ENCODE peak calls at places on chromosomes 4 and X, in five cellular contexts. D is HCT116, G is heart left ventricle, W is pancreas, X is tibial artery. P is an unnamed sample.
A peak's percentile ranks its signal among the peaks of the same experiment; 100 is the strongest.

GRCh38 chrX:68504237-68504636 is 5.4 kb downstream of the YIPF6 start:
- DNase-seq in X (no peak), G (no peak), D (no peak), W (no peak), P (no peak)

GRCh38 chr4:66929748-66930147 is 615.6 kb downstream of the CENPC start:
- DNase-seq in G (no peak), D (no peak), X (no peak), W (no peak), P (no peak)

GRCh38 chr4:89204624-89205023 is 93.3 kb downstream of the TIGD2 start:
- DNase-seq in W (no peak), D (no peak), G (no peak), X (no peak), P (no peak)

GRCh38 chr4:96654045-96654444 is 814.2 kb downstream of the PDHA2 start:
- DNase-seq in D (no peak), X (no peak), W (no peak), G (no peak), P (no peak)

GRCh38 chr4:140626982-140627381 is 58.2 kb upstream of the UCP1 start:
- DNase-seq in G (no peak), D (no peak), X (no peak), W (no peak), P (no peak)

GRCh38 chr4:71210831-71211230 is 128.0 kb upstream of the SLC4A4 start:
- DNase-seq in D (no peak), W (no peak), X (no peak), G (no peak), P (no peak)

GRCh38 chrX:155966876-155967275 is 30.6 kb upstream of the IL9R start:
- DNase-seq in X (no peak), G (no peak), W (no peak), D (peak; percentile 38), P (no peak)

GRCh38 chr4:122619583-122619982 is 1.3 kb downstream of the IL21 start:
- DNase-seq in G (no peak), W (no peak), X (no peak), D (no peak), P (no peak)

GRCh38 chr4:72489267-72489666 is 79.8 kb downstream of the ADAMTS3 start:
- DNase-seq in G (no peak), D (no peak), X (no peak), W (no peak), P (no peak)

GRCh38 chr4:164956766-164957643 is 20.5 kb downstream of the TRIM61 start:
- DNase-seq in G (peak; percentile 61), D (no peak), W (peak; percentile 85), X (peak; percentile 45), P (peak; percentile 67)
- H3K27ac ChIP-seq in G (no peak overlapping the region), D (no peak overlapping the region), W (no peak overlapping the region), X (peak overlapping the region; percentile 52), P (peak overlapping the region; percentile 5)

DNA sequence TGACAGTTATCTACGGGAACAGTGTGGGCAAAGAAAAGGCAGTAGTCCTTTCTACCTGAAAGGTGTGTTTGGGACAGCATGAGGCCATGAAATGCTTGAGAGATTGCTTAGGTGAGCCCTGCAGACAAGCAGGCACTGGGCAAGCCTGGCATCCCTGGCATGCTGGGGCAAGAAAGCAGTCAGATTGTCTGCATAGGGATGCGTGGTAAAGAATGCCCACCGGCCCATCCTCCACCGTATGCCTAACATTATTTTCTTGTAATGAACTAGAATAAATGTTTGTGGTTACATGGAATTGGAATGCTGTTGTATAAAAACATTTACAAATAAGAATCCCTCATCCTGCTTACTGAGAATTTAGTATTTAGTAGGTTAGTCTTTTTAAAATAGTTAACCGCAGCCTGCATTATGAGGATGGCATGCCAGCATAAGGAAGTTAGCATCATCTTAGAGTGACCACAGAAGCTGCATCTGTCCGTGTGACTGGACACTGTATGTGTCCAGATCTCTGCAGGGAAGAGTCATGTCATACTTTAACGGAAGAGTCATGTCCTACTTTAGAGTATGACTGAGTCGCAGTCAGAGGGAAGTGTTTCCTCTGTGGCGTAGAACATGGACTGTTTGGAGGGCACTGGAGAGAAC is 18.9 kb downstream of the ZBTB49 start:
- DNase-seq in D (no peak), W (no peak), X (no peak), G (no peak), P (no peak)
- H3K27ac ChIP-seq in D (no peak overlapping the region), W (no peak overlapping the region), X (no peak overlapping the region), G (no peak overlapping the region), P (no peak overlapping the region)

DNA sequence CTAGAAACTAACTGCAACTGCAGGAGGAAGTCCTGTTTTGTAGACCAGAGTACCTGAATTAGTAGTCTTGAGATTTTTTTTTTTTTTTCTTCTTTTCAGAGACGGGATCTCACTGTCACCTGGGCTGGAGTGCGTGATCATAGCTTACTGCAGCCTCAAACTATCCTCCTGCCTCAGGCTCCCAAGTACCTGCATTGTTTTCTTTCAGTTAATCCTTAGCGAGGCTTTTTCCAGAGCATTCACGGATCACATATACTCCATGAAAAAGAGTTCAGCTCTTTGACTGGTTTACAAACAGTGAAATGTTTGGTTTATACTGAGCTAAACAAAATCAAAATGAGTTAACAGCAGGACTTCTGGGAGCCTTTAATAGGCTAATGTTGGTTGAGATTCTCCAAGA is 45.8 kb downstream of the KLHL15 start:
- DNase-seq in D (no peak), X (no peak), W (no peak), G (no peak), P (no peak)
- H3K27ac ChIP-seq in D (no peak overlapping the region), X (no peak overlapping the region), W (no peak overlapping the region), G (no peak overlapping the region), P (no peak overlapping the region)

GRCh38 chr4:111984169-111984873 is 160.9 kb upstream of the FAM241A start:
- DNase-seq in G (no peak), W (no peak), D (no peak), X (no peak), P (no peak)

GRCh38 chr4:111986125-111986524 is 159.1 kb upstream of the FAM241A start:
- DNase-seq in X (no peak), D (no peak), G (no peak), W (no peak), P (no peak)

GRCh38 chr4:111988514-111988913 is 156.7 kb upstream of the FAM241A start:
- DNase-seq in W (no peak), G (no peak), X (no peak), D (no peak), P (no peak)

GRCh38 chr4:111982089-111982488 is 163.2 kb upstream of the FAM241A start:
- DNase-seq in G (no peak), D (no peak), X (no peak), W (no peak), P (no peak)

DNA sequence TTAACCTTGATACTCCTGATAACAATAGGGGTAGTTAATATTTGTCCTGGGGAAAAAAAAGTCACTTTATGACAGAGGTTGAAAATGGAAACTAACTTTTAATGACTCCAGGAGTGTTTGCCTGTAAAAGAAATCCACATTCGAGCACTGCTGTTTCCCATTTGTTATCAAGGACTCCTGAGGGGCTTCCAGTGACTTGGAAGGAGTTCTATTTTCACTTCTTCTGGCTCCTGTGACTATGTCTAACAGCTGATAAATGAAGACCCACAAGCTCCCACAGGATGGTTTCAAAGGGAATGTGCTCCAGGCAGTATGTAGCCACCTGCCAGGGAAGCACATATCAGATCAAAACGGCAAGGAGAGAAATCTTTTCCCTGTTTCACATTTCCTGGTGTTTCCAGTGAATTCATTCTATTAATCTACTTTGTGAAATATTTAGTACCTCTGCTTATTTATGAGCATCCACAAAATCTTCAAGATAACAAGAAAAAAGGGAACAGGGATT is 159.8 kb upstream of the FAM241A start:
- DNase-seq in W (no peak), X (no peak), G (no peak), D (no peak), P (no peak)
- H3K27ac ChIP-seq in W (no peak overlapping the region), X (no peak overlapping the region), G (no peak overlapping the region), D (no peak overlapping the region), P (no peak overlapping the region)

GRCh38 chr4:22679518-22679897 is 13.2 kb upstream of the GBA3 start:
- DNase-seq in D (no peak), G (no peak), X (no peak), W (no peak), P (no peak)
- H3K27ac ChIP-seq in D (no peak overlapping the region), G (no peak overlapping the region), X (peak overlapping the region; percentile 71), W (no peak overlapping the region), P (peak overlapping the region; percentile 31)

GRCh38 chrX:8274166-8274565 is 103.1 kb upstream of the VCX2 start:
- DNase-seq in G (no peak), W (no peak), D (no peak), X (no peak), P (no peak)
- H3K27ac ChIP-seq in G (no peak overlapping the region), W (no peak overlapping the region), D (no peak overlapping the region), X (no peak overlapping the region), P (no peak overlapping the region)